ENCODE peak calls at places on chromosomes 1 and 21, in six cellular contexts. U is esophagus muscularis mucosa, C is HCT116, K is body of pancreas, H is NB4, P is tibial nerve. O is an unnamed sample.

GRCh38 chr1:1678581-1679380 is 13.8 kb downstream of the SLC35E2B start:
- DNase-seq in K (peak), P (peak), H (peak), U (no peak), C (no peak), O (peak)

GRCh38 chr1:78047131-78047530 is 1.4 kb downstream of the GIPC2 start:
- DNase-seq in C (no peak), U (no peak), K (peak), H (no peak), P (no peak), O (no peak)

GRCh38 chr1:62977321-62977720 is 193.4 kb downstream of the ATG4C start:
- DNase-seq in P (no peak), C (no peak), H (no peak), U (no peak), K (no peak), O (no peak)

GRCh38 chr21:39155578-39155977 is 27.7 kb downstream of the PSMG1 start:
- DNase-seq in K (no peak), H (no peak), U (peak), C (no peak), P (no peak), O (no peak)

GRCh38 chr21:18529253-18529652 is 125.7 kb upstream of the TMPRSS15 start:
- DNase-seq in U (no peak), K (no peak), C (no peak), P (no peak), H (no peak), O (no peak)

GRCh38 chr1:22420456-22421053 is 31.1 kb upstream of the ZBTB40 start:
- DNase-seq in H (peak), K (peak), C (peak), P (peak), U (no peak), O (peak)

GRCh38 chr1:114377356-114377755 is 133.6 kb downstream of the TRIM33 start:
- DNase-seq in P (no peak), H (no peak), U (no peak), C (no peak), K (no peak), O (no peak)

GRCh38 chr1:246930830-246931548 is 759 bp downstream of the AHCTF1 start:
- DNase-seq in H (peak), P (peak), C (no peak), U (no peak), K (peak), O (peak)

GRCh38 chr1:1911390-1912041 is 3.5 kb upstream of the CALML6 start:
- DNase-seq in U (no peak), K (peak), C (no peak), H (no peak), P (no peak), O (peak)

GRCh38 chr21:16046625-16047340 is 317.0 kb downstream of the USP25 start:
- DNase-seq in H (no peak), U (no peak), K (no peak), C (no peak), P (no peak), O (no peak)

DNA sequence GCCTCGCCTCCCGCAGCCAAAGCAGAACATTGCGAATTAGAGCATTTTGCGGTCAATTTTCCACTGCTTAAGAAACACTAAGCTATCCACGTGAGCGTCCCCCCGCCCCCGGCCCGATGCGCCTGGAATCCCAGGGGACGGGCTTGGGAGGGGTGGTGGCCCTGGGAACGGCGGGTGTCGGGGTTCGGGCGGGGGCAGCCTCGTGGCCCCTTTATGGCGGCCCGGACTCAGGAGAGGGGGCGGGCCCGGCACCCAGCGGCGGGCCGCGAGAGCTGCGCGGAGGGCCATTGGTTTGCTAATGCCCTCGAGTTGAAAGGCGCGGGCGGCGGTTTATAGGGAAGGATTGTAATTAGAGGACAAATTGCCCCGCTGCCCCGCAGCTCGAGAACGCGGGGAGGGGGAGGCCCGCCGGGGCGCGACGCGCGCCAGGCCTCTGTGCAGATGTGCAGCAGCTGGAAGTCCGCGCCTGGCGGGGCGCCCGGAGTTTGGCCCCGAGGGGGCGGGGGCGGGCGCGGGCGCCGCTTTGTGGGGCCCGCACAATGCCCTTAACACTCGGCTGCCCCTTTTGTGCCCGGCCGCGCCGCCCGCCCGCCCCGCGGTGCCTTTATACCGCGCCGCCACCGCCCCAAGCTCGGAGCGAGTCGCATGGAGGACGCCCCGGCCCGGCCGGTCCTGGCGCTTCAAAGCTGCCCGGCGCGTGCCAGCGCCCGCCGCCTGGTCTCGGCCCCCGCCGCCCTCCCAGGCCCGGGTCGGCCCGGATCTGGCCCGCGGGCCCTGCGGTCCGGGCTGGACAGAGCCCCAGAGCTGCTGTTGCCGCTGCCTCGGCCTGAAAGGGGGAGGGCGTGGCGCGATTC is 1.9 kb upstream of the HES3 start:
- DNase-seq in H (no peak), K (no peak), C (no peak), U (no peak), P (no peak), O (no peak)
- H3K4me3 ChIP-seq in H (no peak), K (no peak), C (peak), U (peak), P (peak), O (no peak)

GRCh38 chr1:44733365-44733764 is 2.4 kb upstream of the RNU5D-1 start:
- DNase-seq in H (no peak), P (no peak), C (no peak), K (no peak), U (no peak), O (peak)

GRCh38 chr1:44733784-44734183 is 2.8 kb upstream of the RNU5D-1 start:
- DNase-seq in P (no peak), U (no peak), C (no peak), K (no peak), H (no peak), O (no peak)

GRCh38 chr1:44725309-44725698 is 5.7 kb downstream of the RNU5D-1 start:
- DNase-seq in C (no peak), U (no peak), K (no peak), H (no peak), P (no peak), O (no peak)

GRCh38 chr1:44735992-44736391 is 3.6 kb upstream of the KIF2C start:
- DNase-seq in C (no peak), H (no peak), U (no peak), K (no peak), P (no peak), O (no peak)

DNA sequence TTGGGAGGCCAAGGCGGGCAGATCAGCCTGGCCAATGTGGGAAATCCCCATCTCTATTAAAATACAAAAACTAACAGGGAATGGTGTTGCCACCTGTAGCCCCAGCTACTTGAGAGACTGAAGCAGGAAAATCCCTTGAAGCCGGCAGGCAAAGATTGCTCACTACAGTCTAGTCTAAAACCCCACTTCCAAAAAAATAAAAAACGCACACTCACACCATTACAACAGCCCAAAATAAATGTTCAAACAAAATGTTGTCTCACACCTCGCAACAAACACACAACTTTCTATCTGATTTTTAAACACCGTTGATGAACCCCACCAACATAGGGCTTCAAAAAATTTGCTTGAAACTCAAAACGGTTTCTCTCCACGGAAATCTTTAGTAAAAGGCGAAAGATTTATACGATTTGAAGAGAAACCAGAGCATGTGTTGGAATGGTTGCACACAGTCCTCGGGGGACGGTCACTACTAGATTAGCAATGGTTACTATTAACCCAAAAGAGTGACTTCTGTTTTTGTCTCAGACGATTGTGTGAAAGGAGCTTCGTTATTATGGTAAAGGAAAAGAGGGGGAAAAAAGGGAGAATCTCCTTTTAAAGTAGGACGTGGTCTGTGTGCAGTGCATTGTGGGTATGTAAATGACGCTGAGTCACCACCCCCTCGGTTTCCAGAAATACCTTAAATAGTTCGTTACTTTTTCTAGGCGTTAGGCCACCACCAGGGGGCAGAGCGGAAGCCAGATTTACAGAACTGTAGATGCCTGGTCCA is at the start of gene RNU5D-1:
- DNase-seq in K (peak), U (peak), C (peak), P (peak), H (peak), O (peak)
- TF ChIP-seq POLR2A in K (peak), U (peak), C (peak), P (peak), H (peak), O (peak)

DNA sequence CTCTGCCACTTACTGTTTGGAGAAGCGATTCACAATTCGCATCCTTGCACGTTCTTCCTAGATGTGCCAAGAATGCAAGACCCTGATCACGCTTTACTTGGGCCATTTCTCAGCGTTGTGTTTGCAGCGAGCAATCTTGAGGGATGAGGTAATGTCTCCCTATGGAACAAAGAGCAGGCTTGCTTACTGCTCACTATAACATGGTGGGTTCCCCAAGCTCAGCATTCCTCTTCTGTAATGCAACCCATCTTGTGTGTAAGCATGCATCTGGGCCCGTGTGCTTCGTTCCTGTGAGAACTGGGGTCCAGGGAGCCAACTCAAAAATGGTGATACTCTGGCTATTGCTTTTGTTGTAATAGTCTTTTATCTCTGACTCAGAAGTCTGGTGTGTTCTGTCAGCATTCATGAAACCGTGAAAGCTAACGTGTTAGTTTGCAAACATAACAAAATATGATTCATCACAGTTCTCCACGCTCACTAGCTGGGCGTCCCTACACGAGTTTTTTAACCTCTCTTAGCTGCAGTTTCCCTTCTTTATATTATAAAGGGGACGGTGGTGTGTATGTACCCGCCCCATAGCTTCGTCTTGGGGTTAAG is 33.4 kb downstream of the DNTTIP2 start:
- DNase-seq in C (no peak), K (peak), P (no peak), U (peak), H (no peak), O (no peak)
- H3K4me3 ChIP-seq in C (peak), K (peak), P (peak), U (peak), H (peak), O (peak)

GRCh38 chr1:185027252-185027882 is 18.0 kb upstream of the RNF2 start:
- DNase-seq in P (no peak), U (no peak), H (no peak), C (no peak), K (no peak), O (no peak)
- TF ChIP-seq POLR2A in P (no peak), U (no peak), H (no peak), C (no peak), K (no peak), O (no peak)

GRCh38 chr1:23797478-23798448 is 2.8 kb downstream of the GALE start:
- DNase-seq in U (no peak), H (no peak), K (peak), P (no peak), C (no peak), O (no peak)
- H3K4me3 ChIP-seq in U (no peak), H (no peak), K (no peak), P (no peak), C (no peak), O (no peak)

GRCh38 chr1:26418865-26419349 is 8.3 kb downstream of the LIN28A start:
- DNase-seq in H (no peak), C (no peak), P (no peak), U (no peak), K (no peak), O (no peak)
- TF ChIP-seq POLR2A in H (no peak), C (no peak), P (no peak), U (no peak), K (no peak), O (no peak)

GRCh38 chr1:16017461-16018303 is at the start of gene HSPB7:
- DNase-seq in K (peak), H (no peak), P (peak), U (peak), C (no peak), O (peak)

GRCh38 chr1:16018308-16018707 is 465 bp upstream of the HSPB7 start:
- DNase-seq in C (no peak), P (no peak), U (no peak), K (no peak), H (no peak), O (no peak)

GRCh38 chr1:16015960-16016901 is 1.6 kb downstream of the HSPB7 start:
- DNase-seq in P (no peak), K (no peak), H (no peak), U (no peak), C (no peak), O (peak)

GRCh38 chr1:16015491-16015890 is 2.4 kb downstream of the HSPB7 start:
- DNase-seq in C (no peak), U (no peak), H (no peak), K (no peak), P (no peak), O (no peak)

GRCh38 chr1:16017076-16017460 is 775 bp downstream of the HSPB7 start:
- DNase-seq in K (no peak), C (no peak), U (no peak), P (no peak), H (no peak), O (no peak)
- H3K4me3 ChIP-seq in K (no peak), C (no peak), U (peak), P (peak), H (no peak), O (peak)

DNA sequence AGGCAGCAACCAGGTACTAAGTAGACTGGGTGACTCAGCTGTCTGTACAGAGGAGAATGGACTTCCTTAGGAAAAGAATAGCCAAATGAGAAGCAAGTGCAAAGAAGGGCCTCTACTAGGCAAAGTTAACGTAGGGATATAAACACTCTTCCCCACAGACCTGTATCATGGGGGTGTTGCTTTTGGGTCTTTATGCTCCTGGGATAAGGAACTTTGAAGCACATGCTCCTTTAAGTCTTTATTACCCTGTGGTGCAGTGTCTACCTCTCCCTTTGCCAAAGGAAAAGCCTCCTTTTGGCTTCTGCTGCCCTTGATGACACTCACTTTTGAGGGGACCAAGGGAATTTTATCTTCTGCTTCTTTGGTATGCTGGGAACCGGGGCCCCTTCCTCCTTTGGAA is 5.0 kb downstream of the RFX5 start:
- DNase-seq in K (no peak), U (no peak), H (no peak), C (no peak), P (no peak), O (no peak)
- TF ChIP-seq POLR2A in K (no peak), U (no peak), H (no peak), C (no peak), P (no peak), O (no peak)

GRCh38 chr1:199122532-199123311 is 483.9 kb downstream of the PTPRC start:
- DNase-seq in C (no peak), U (no peak), K (no peak), H (no peak), P (no peak), O (no peak)

GRCh38 chr1:199122085-199122484 is 483.2 kb downstream of the PTPRC start:
- DNase-seq in C (no peak), K (no peak), H (no peak), U (no peak), P (no peak), O (no peak)

GRCh38 chr1:199121047-199121446 is 482.2 kb downstream of the PTPRC start:
- DNase-seq in K (no peak), U (no peak), H (no peak), P (no peak), C (no peak), O (no peak)

GRCh38 chr1:199124351-199124750 is 485.5 kb downstream of the PTPRC start:
- DNase-seq in P (no peak), H (no peak), U (no peak), K (no peak), C (no peak), O (no peak)

GRCh38 chr1:199123615-199124014 is 484.8 kb downstream of the PTPRC start:
- DNase-seq in K (no peak), C (no peak), P (no peak), U (no peak), H (peak), O (no peak)
- H3K4me3 ChIP-seq in K (no peak), C (no peak), P (no peak), U (no peak), H (no peak), O (no peak)

DNA sequence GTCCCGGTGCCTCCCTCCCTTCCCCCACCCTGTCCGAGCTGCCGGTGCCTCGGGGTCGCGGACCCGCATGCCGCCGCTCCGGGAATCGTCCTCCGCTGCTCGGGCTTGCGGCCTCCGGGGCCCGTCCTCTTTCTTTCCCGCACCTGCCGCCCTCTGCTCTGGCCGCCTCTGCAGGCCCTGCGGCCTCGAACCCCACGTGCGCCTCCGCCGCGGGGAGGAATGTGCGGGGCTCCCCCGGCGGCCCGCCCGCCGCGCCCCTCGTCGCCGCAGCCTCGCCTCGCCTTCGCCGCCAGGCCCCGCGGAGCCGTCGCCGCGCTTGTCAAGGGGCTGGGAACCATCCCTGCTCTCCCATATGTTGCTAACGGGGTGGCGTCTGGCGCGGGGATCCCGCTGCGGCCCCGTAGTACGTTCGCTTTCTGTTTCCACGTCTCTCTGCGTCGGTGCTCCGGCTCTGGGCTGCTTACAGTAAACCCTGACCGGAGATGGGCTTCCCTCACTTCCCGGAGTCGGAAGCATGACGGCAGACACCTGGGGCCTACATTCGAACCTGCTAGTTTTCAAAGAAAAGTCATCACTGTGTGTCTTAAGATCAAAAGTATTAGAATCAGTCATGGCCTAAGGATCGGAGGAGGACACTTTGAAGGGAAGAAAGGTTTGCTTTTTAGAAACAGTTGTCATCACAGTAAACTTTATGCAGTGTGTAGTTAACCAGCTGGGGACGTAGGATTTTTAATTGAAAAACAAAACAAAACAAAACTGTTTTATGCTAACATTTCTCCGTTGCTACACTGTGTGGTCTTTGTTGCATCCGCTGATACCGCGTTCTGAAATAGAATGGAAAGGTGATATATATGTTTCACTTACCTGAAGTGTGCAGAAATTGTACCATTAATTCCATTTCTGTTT is 68.9 kb downstream of the SLC35A3 start:
- DNase-seq in H (peak), K (peak), C (no peak), U (peak), P (peak), O (peak)
- TF ChIP-seq POLR2A in H (no peak), K (peak), C (peak), U (no peak), P (no peak), O (no peak)